ENCODE peak calls at places on chromosome 17, in four cellular contexts. L is AG04450, P is Peyer's patch, R is tibial nerve. X is an unnamed sample.

GRCh38 chr17:29412780-29413565 is 22.8 kb downstream of the TAOK1 start:
- DNase-seq in L (peak; percentile 6), P (no peak), R (no peak), X (no peak)

GRCh38 chr17:39921323-39921722 is 2.9 kb upstream of the GSDMB start:
- DNase-seq in R (no peak), P (no peak), L (no peak), X (no peak)

GRCh38 chr17:58311429-58311894 is 17.1 kb downstream of the TSPOAP1 start:
- DNase-seq in P (no peak), R (no peak), L (no peak), X (no peak)

GRCh38 chr17:57424777-57425188 is 168.5 kb downstream of the MSI2 start:
- DNase-seq in R (no peak), L (no peak), P (peak; percentile 66), X (no peak)

GRCh38 chr17:75417054-75417453 is 11.6 kb upstream of the GRB2 start:
- DNase-seq in P (no peak), R (no peak), L (no peak), X (no peak)

GRCh38 chr17:78380370-78380769 is 1.9 kb downstream of the PGS1 start:
- DNase-seq in L (no peak), R (no peak), P (no peak), X (no peak)

GRCh38 chr17:9432867-9433495 is 142.6 kb downstream of the STX8 start:
- DNase-seq in R (no peak), P (no peak), L (no peak), X (no peak)

GRCh38 chr17:72116692-72117469 is 3.9 kb upstream of the SOX9 start:
- DNase-seq in R (no peak), P (no peak), L (no peak), X (no peak)

GRCh38 chr17:72122668-72123495 is 2.1 kb downstream of the SOX9 start:
- DNase-seq in P (peak; percentile 68), L (no peak), R (no peak), X (peak; percentile 41)

GRCh38 chr17:58006563-58006923 is 503 bp downstream of the SRSF1 start:
- DNase-seq in L (peak; percentile 45), P (peak; percentile 78), R (peak; percentile 81), X (peak; percentile 91)

GRCh38 chr17:28918295-28918694 is 15.4 kb upstream of the DHRS13 start:
- DNase-seq in R (no peak), P (no peak), L (no peak), X (no peak)

GRCh38 chr17:57732062-57732461 is 13.0 kb downstream of the CCDC182 start:
- DNase-seq in R (no peak), P (no peak), L (no peak), X (no peak)

GRCh38 chr17:14211246-14211645 is 25.4 kb downstream of the CDRT15 start:
- DNase-seq in P (no peak), R (no peak), L (no peak), X (no peak)

GRCh38 chr17:78200451-78200850 is 13.3 kb downstream of the AFMID start:
- DNase-seq in R (no peak), P (no peak), L (no peak), X (no peak)

GRCh38 chr17:63190821-63191220 is 224.8 kb downstream of the TANC2 start:
- DNase-seq in L (no peak), R (no peak), P (no peak), X (no peak)

GRCh38 chr17:56975656-56976055 is 2.3 kb upstream of the SCPEP1 start:
- DNase-seq in P (no peak), R (no peak), L (no peak), X (no peak)

GRCh38 chr17:65364408-65364807 is 197.0 kb downstream of the AXIN2 start:
- DNase-seq in L (no peak), R (no peak), P (no peak), X (no peak)
- H3K27ac ChIP-seq in L (no peak overlapping the region), R (no peak overlapping the region), P (no peak overlapping the region), X (no peak overlapping the region)

GRCh38 chr17:31570231-31570630 is 178.8 kb downstream of the RAB11FIP4 start:
- DNase-seq in R (no peak), L (no peak), P (no peak), X (no peak)
- TF ChIP-seq CTCF in R (no peak), L (no peak), P (no peak), X (no peak)

GRCh38 chr17:80738020-80738380 is 193.4 kb downstream of the RPTOR start:
- DNase-seq in P (no peak), L (no peak), R (no peak), X (no peak)
- H3K4me3 ChIP-seq in P (no peak overlapping the region), L (no peak overlapping the region), R (no peak overlapping the region), X (no peak overlapping the region)

DNA sequence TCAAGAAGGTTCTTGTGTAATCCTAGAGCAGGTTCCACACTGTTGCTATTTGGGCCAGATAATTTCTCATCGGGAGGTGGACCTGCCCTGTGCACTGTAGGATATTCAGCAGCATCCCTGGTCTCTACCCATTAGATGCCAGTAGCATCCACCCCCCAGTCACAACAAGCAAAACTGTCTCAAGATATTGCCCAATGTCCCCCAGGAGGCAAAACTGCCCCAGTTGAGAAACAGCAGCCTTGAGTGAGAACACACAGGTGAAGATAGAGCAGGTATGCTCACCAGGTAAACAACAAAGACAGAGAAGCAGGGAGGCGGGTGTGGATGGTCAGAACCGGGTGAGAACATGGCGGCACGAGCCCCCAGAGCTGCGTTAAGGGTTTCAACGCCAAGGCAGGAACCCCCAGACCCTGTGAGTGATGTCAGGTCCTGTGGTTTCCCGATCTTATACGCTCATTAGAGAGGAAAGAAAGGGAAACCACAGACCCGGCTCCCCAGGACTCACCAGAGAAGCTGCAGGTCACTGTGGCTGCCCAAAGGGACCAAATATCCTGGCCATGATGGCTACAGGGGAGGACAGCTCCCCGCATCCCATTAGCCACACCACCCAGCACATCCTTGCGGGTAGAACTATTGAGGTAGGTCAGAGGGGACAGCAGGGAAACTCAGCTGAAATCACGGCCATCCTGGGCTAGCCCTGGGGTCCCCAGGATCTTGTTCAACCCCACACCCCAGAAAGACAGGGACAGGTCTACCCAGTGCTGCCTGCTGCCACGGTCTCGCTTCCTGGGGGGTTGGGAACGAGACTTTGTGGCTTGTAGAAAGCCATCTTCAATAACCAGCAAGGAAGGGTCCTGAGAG is 21.2 kb downstream of the CDC42EP4 start:
- DNase-seq in P (no peak), R (no peak), L (no peak), X (no peak)
- H3K27ac ChIP-seq in P (peak overlapping the region; percentile 71), R (peak overlapping the region; percentile 92), L (peak overlapping the region; percentile 84), X (no peak overlapping the region)

DNA sequence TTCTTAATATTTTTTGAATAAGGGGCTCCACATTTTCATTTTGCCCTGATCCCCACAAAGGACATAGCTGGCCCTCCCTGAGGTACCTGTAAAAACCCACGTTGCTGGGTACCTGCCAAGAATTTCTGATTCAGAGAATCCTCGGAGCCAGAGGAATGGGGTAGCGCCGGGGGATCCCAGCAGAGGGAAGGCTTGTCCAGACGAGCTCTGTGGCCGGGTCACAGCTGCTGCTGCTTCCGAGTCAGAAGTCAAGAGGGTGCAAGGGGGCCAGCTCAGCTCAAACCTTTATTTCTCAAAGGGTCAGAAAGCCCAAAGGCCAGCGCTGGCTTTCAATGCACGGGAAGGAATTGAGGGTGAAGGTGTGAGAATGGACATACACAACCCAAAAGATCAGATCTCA is 68.9 kb upstream of the SDK2 start:
- DNase-seq in R (no peak), L (no peak), P (no peak), X (peak; percentile 78)
- TF ChIP-seq CTCF in R (no peak), L (no peak), P (no peak), X (peak; percentile 69)

GRCh38 chr17:35541434-35541833 is 4.0 kb upstream of the SLFN12L start:
- DNase-seq in P (no peak), R (no peak), L (no peak), X (no peak)
- H3K4me3 ChIP-seq in P (peak overlapping the region; percentile 33), R (no peak overlapping the region), L (no peak overlapping the region), X (no peak overlapping the region)

GRCh38 chr17:5122586-5123342 is 6.9 kb downstream of the USP6 start:
- DNase-seq in P (peak; percentile 55), L (no peak), R (no peak), X (peak; percentile 22)
- H3K27ac ChIP-seq in P (no peak overlapping the region), L (no peak overlapping the region), R (peak overlapping the region; percentile 20), X (peak overlapping the region; percentile 21)

GRCh38 chr17:33653389-33653788 is 360.3 kb upstream of the ASIC2 start:
- DNase-seq in R (no peak), P (no peak), L (no peak), X (no peak)

GRCh38 chr17:33647976-33648375 is 354.9 kb upstream of the ASIC2 start:
- DNase-seq in P (no peak), L (no peak), R (no peak), X (peak; percentile 10)

GRCh38 chr17:33657181-33657580 is 364.1 kb upstream of the ASIC2 start:
- DNase-seq in P (no peak), L (no peak), R (no peak), X (no peak)

DNA sequence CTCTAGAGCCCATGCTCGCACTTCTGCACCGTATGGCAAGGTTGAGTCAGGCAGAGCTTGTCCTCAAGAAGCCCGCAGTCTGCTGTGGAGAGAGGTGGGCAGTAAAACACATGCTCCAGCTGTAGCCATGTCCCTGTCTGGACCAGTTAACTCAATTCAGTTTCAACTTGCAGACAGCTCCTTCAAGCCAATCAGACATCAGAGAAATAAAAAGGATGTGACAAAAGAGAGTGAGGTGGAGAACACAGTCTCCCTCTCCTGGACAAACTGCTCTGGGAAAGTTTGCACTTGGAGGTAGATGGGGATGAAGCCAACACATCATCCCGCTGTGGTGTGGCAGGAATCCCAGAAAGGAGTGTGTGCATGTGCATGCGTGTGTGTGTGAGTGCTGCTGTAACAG is 358.5 kb upstream of the ASIC2 start:
- DNase-seq in L (no peak), P (no peak), R (no peak), X (no peak)
- TF ChIP-seq CTCF in L (no peak), P (no peak), R (no peak), X (peak; percentile 26)

GRCh38 chr17:7351665-7352558 is at the start of gene KCTD11:
- DNase-seq in L (peak; percentile 64), R (peak; percentile 85), P (peak; percentile 95), X (peak; percentile 86)
- H3K4me3 ChIP-seq in L (peak within 1 kb of the TSS; percentile 91), R (peak within 1 kb of the TSS; percentile 95), P (peak within 1 kb of the TSS; percentile 66), X (peak within 1 kb of the TSS; percentile 48)

X was measured in WERI-Rb-1.